ENCODE peak calls at places on chromosomes 16 and 17, in nine cellular contexts. F is pancreas; N is AG09319; E is lower leg skin; M is WTC11; B is left ventricle myocardium inferior; Z is CD8-positive, alpha-beta T cell; A is kidney; C is neural crest cell. U is an unnamed sample.

GRCh38 chr17:28327709-28328108 is 7.6 kb downstream of the IFT20 start:
- DNase-seq in E (no peak), F (no peak), N (no peak), B (no peak), A (no peak), C (no peak), Z (no peak), M (no peak), U (no peak)

GRCh38 chr16:63061319-63061718 is 1025.1 kb upstream of the CDH8 start:
- DNase-seq in N (no peak), E (no peak), B (no peak), F (no peak), M (peak), Z (no peak), C (no peak), A (peak), U (no peak)

GRCh38 chr17:28509784-28510183 is 3.6 kb downstream of the FOXN1 start:
- DNase-seq in C (no peak), A (no peak), E (no peak), F (no peak), N (no peak), Z (no peak), B (no peak), M (no peak), U (no peak)

GRCh38 chr17:79810138-79811027 is 13.5 kb upstream of the CBX8 start:
- DNase-seq in C (peak), Z (peak), B (peak), F (peak), E (no peak), A (peak), M (peak), N (no peak), U (peak)

GRCh38 chr16:19291459-19291858 is 5.9 kb downstream of the CLEC19A start:
- DNase-seq in A (no peak), C (peak), N (no peak), B (no peak), F (peak), E (no peak), M (peak), Z (no peak), U (peak)

GRCh38 chr17:35011671-35012216 is 31.4 kb downstream of the LIG3 start:
- DNase-seq in C (no peak), F (no peak), B (no peak), N (no peak), Z (no peak), E (no peak), M (no peak), A (no peak), U (no peak)

GRCh38 chr17:62807812-62808575 is at the start of gene MARCHF10:
- DNase-seq in Z (no peak), B (no peak), M (peak), E (peak), F (peak), N (no peak), A (peak), C (no peak), U (no peak)

GRCh38 chr16:4512473-4512872 is 26.1 kb downstream of the CDIP1 start:
- DNase-seq in A (no peak), C (no peak), B (no peak), F (no peak), E (no peak), N (no peak), M (no peak), Z (no peak), U (no peak)

GRCh38 chr17:1650731-1651558 is 1.3 kb upstream of the RILP start:
- DNase-seq in A (peak), E (no peak), B (no peak), F (peak), N (no peak), M (no peak), C (no peak), Z (no peak), U (no peak)

GRCh38 chr16:56257260-56257659 is 66.0 kb downstream of the GNAO1 start:
- DNase-seq in A (no peak), N (no peak), M (no peak), Z (no peak), C (no peak), B (peak), F (peak), E (no peak), U (no peak)

GRCh38 chr16:14409563-14409962 is 220.5 kb downstream of the PARN start:
- DNase-seq in E (peak), C (no peak), M (no peak), A (no peak), B (no peak), N (peak), Z (no peak), F (no peak), U (peak)

GRCh38 chr17:81859906-81860755 is at the start of gene P4HB:
- DNase-seq in Z (no peak), M (no peak), C (peak), N (no peak), E (no peak), A (no peak), B (no peak), F (peak), U (peak)

GRCh38 chr17:15777717-15778116 is 45.6 kb downstream of the TBC1D26 start:
- DNase-seq in F (no peak), M (no peak), Z (no peak), A (no peak), N (no peak), E (no peak), C (no peak), B (no peak), U (no peak)

GRCh38 chr16:58515871-58516767 is 802 bp downstream of the SETD6 start:
- DNase-seq in E (no peak), M (peak), A (peak), N (no peak), Z (peak), B (no peak), C (no peak), F (peak), U (peak)

GRCh38 chr16:86085795-86086194 is 186.8 kb downstream of the IRF8 start:
- DNase-seq in M (no peak), A (peak), N (no peak), E (peak), F (no peak), C (no peak), B (no peak), Z (no peak), U (no peak)

GRCh38 chr17:13030459-13031305 is 12.9 kb upstream of the ELAC2 start:
- DNase-seq in C (peak), M (no peak), B (no peak), E (peak), Z (peak), N (no peak), F (no peak), A (no peak), U (peak)

GRCh38 chr16:73213761-73214480 is 166.0 kb upstream of the ZFHX3 start:
- DNase-seq in Z (no peak), N (peak), C (no peak), F (no peak), B (no peak), M (no peak), E (no peak), A (no peak), U (no peak)

GRCh38 chr16:19389246-19389645 is 28.4 kb upstream of the TMC5 start:
- DNase-seq in Z (peak), N (no peak), M (peak), A (no peak), F (peak), E (no peak), C (peak), B (peak), U (peak)

GRCh38 chr17:78400581-78401240 is 22.3 kb downstream of the PGS1 start:
- DNase-seq in M (no peak), N (no peak), B (no peak), E (no peak), Z (no peak), C (no peak), F (no peak), A (no peak), U (no peak)

GRCh38 chr17:82772026-82772425 is 20.2 kb downstream of the TBCD start:
- DNase-seq in F (no peak), C (no peak), B (no peak), M (no peak), N (peak), A (no peak), Z (no peak), E (no peak), U (peak)

GRCh38 chr17:2435181-2435741 is 34.4 kb upstream of the MNT start:
- DNase-seq in C (peak), E (peak), Z (no peak), F (no peak), B (no peak), N (no peak), A (no peak), M (peak), U (no peak)

GRCh38 chr16:58197314-58198012 is 443 bp downstream of the CSNK2A2 start:
- DNase-seq in N (no peak), C (no peak), F (no peak), B (no peak), Z (no peak), E (no peak), A (no peak), M (peak), U (peak)

GRCh38 chr17:77107506-77108433 is 33.0 kb upstream of the SEC14L1 start:
- DNase-seq in C (no peak), Z (peak), E (no peak), B (no peak), F (no peak), M (no peak), N (no peak), A (no peak), U (no peak)

GRCh38 chr16:67442581-67443255 is 11.8 kb downstream of the HSD11B2 start:
- DNase-seq in Z (no peak), N (no peak), C (no peak), A (no peak), F (no peak), B (no peak), M (no peak), E (no peak), U (no peak)

GRCh38 chr17:2346475-2346874 is 9.2 kb downstream of the SGSM2 start:
- DNase-seq in F (no peak), B (no peak), N (no peak), M (no peak), E (peak), A (no peak), C (no peak), Z (no peak), U (no peak)

GRCh38 chr17:28500712-28501379 is 5.3 kb upstream of the FOXN1 start:
- DNase-seq in C (no peak), A (no peak), Z (no peak), E (no peak), M (no peak), F (no peak), N (no peak), B (no peak), U (no peak)

GRCh38 chr16:11748404-11749254 is 6.0 kb upstream of the TXNDC11 start:
- DNase-seq in C (no peak), A (no peak), N (no peak), F (no peak), Z (no peak), E (no peak), B (no peak), M (no peak), U (no peak)

GRCh38 chr17:40615989-40616476 is 31.6 kb downstream of the SMARCE1 start:
- DNase-seq in M (no peak), F (no peak), E (no peak), Z (no peak), B (no peak), A (no peak), N (no peak), C (no peak), U (no peak)

GRCh38 chr17:7186241-7186640 is 7.1 kb upstream of the ASGR1 start:
- DNase-seq in C (no peak), A (no peak), M (no peak), N (no peak), E (no peak), F (no peak), B (no peak), Z (no peak), U (no peak)
- TF ChIP-seq CTCF in C (peak), A (no peak), M (no peak), N (peak), E (no peak), F (no peak), B (no peak), Z (no peak), U (no peak)

DNA sequence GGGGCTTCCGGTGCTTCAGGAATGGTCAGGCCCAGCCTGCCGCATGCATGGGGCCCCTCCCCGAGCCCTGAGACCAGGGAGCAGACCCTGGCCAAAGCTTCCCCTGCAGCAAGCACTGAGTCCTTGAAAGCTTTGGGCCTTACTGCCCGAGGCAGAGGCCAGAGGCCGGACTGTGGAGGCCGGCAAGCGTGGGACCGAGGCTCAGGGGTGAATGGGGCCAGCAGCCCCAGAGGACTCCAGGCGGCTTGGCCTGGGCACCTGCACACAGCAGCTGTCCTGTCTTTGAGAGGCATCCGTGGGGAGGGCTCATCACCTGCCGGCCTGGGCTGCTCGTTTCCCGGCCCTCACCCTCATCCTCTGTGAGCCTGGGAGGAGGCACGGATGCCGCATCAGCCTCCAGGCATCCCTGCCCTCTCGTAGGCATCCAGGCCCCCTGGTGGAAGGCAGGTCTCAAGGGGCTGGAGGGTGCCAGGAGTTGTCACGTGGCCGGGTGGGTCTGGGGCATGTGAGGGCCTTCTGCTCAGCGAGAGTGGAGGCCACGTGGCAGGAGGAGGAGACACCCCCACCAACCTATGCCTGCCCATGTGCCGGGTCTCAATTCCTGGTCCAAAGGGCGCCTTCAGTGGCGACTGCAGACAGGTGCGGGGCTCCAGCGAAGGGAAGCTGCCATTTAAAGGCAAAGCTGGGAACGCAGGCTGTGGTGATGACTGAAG is 31.4 kb downstream of the CACNA1H start:
- DNase-seq in Z (no peak), N (no peak), A (no peak), M (no peak), C (no peak), B (no peak), E (no peak), F (no peak), U (no peak)
- TF ChIP-seq CTCF in Z (no peak), N (no peak), A (no peak), M (no peak), C (peak), B (no peak), E (no peak), F (no peak), U (no peak)

GRCh38 chr16:27321013-27321960 is 7.5 kb downstream of the IL4R start:
- DNase-seq in C (no peak), N (no peak), B (no peak), E (no peak), A (peak), M (no peak), Z (no peak), F (no peak), U (peak)

GRCh38 chr16:27323781-27324561 is 10.2 kb downstream of the IL4R start:
- DNase-seq in E (no peak), M (no peak), F (no peak), Z (no peak), A (peak), B (no peak), N (no peak), C (no peak), U (no peak)

GRCh38 chr16:27324851-27325301 is 11.1 kb downstream of the IL4R start:
- DNase-seq in B (no peak), M (peak), A (peak), Z (no peak), E (no peak), F (no peak), N (no peak), C (no peak), U (no peak)

GRCh38 chr16:27325736-27326135 is 12.0 kb downstream of the IL4R start:
- DNase-seq in B (no peak), Z (no peak), M (no peak), F (no peak), E (no peak), C (no peak), A (peak), N (no peak), U (no peak)

DNA sequence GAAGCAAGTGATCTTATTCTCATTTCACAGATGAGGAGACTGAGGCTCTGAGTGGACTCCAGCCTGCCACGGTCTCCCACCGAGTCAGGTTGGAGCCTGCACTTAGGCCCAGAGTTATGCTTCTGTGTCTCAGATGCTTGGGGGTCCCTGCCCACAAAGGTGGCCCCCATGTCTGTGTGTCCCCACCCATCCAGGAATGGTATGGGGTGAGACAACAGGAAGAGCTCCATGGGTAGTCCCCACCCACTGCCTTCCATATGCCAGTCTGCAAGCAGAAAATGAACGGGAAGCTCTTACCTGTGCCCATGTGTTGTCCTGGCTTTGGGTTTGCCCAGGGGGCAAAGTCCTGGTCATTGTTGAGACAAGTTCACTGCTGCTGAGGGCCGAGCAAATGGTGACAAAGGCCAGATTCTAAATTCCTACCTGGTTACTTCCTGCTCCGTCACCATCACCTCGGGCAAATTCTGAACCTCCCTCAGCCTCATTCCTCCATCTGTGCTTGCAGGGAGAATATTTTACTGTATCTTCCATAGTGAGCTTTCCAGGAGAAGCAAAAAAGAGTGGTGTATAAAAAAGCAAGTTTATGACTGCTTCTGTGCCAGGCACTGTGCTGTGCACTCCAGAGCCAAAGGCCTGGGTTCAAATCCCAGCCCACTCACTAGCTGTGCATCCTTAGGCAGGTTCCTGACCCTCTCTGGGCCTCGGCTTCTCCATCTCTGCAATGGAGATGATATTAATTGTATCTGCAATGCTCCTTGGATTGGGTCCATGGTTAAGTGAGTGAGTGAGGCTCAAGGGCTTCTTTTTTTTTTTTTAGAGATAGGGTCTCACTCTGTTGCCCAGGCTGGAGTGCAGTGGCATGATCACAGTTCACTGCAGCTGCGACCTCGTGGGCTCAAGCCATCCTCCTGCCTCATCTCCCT is 9.3 kb downstream of the IL4R start:
- DNase-seq in E (no peak), M (no peak), N (no peak), C (no peak), B (no peak), A (peak), F (peak), Z (no peak), U (peak)
- TF ChIP-seq CTCF in E (no peak), M (no peak), N (no peak), C (no peak), B (no peak), A (no peak), F (no peak), Z (no peak), U (no peak)

GRCh38 chr17:16962804-16963203 is 9.1 kb downstream of the TNFRSF13B start:
- DNase-seq in E (peak), A (no peak), N (no peak), Z (no peak), F (no peak), M (no peak), C (no peak), B (no peak), U (peak)
- TF ChIP-seq CTCF in E (no peak), A (no peak), N (no peak), Z (no peak), F (no peak), M (no peak), C (no peak), B (no peak), U (no peak)

GRCh38 chr16:6335072-6335471 is 997.6 kb upstream of the RBFOX1 start:
- DNase-seq in B (no peak), N (no peak), Z (no peak), M (peak), A (no peak), C (peak), E (no peak), F (no peak), U (no peak)
- TF ChIP-seq CTCF in B (peak), N (peak), Z (no peak), M (peak), A (peak), C (peak), E (no peak), F (peak), U (no peak)

GRCh38 chr17:58591455-58591854 is 77.0 kb upstream of the MTMR4 start:
- DNase-seq in A (no peak), Z (no peak), N (no peak), E (no peak), C (no peak), M (no peak), F (no peak), B (no peak), U (no peak)
- TF ChIP-seq CTCF in A (no peak), Z (no peak), N (no peak), E (no peak), C (peak), M (peak), F (no peak), B (no peak), U (no peak)

GRCh38 chr17:38922538-38923291 is 2.7 kb upstream of the LASP1NB start:
- DNase-seq in A (peak), E (peak), M (peak), B (no peak), N (peak), Z (no peak), C (no peak), F (peak), U (peak)
- TF ChIP-seq CTCF in A (no peak), E (no peak), M (no peak), B (peak), N (no peak), Z (no peak), C (no peak), F (no peak), U (no peak)

GRCh38 chr16:48536600-48537200 is 73.3 kb downstream of the N4BP1 start:
- DNase-seq in M (no peak), B (no peak), F (no peak), A (peak), Z (no peak), N (no peak), E (no peak), C (no peak), U (no peak)

GRCh38 chr16:48535369-48535787 is 74.6 kb downstream of the N4BP1 start:
- DNase-seq in E (no peak), N (no peak), F (no peak), A (peak), Z (no peak), C (no peak), M (no peak), B (no peak), U (no peak)

GRCh38 chr16:48533931-48534330 is 76.0 kb downstream of the N4BP1 start:
- DNase-seq in C (no peak), B (no peak), A (peak), E (no peak), N (no peak), M (no peak), F (no peak), Z (no peak), U (no peak)

GRCh38 chr16:48535831-48536599 is 74.0 kb downstream of the N4BP1 start:
- DNase-seq in N (peak), F (peak), E (no peak), B (peak), C (no peak), M (no peak), A (peak), Z (no peak), U (no peak)

GRCh38 chr16:48534601-48535340 is 75.2 kb downstream of the N4BP1 start:
- DNase-seq in E (no peak), Z (no peak), F (no peak), B (no peak), M (no peak), N (no peak), A (peak), C (no peak), U (no peak)
- TF ChIP-seq CTCF in E (no peak), Z (no peak), F (no peak), B (no peak), M (no peak), N (no peak), A (no peak), C (no peak), U (no peak)